ENCODE peak calls at places on chromosomes 13 and 19, in nine cellular contexts. N, M, C, Y, J, Z, D, O and Q are unnamed samples. For H3K4me1, the result is how much of the 10 kb centered on the place peaks cover.

GRCh38 chr19:49213791-49214190 is 56.2 kb downstream of the TRPM4 start:
- DNase-seq in C (no peak), O (no peak), M (peak), Y (no peak), Z (peak), N (no peak), J (no peak), D (no peak), Q (no peak)

GRCh38 chr13:47934371-47934770 is 66.7 kb downstream of the SUCLA2 start:
- DNase-seq in Z (no peak), M (no peak), O (no peak), D (no peak), N (no peak), J (no peak), C (no peak), Y (no peak), Q (no peak)

GRCh38 chr13:31846182-31846938 is 107.0 kb downstream of the RXFP2 start:
- DNase-seq in C (peak), J (peak), N (peak), D (peak), M (peak), Z (peak), O (peak), Y (peak), Q (peak)

GRCh38 chr19:42246143-42246868 is 3.9 kb upstream of the GSK3A start:
- DNase-seq in Z (peak), C (peak), M (peak), Y (peak), N (peak), J (peak), D (peak), O (no peak), Q (peak)

GRCh38 chr13:89748716-89749115 is 1598.8 kb upstream of the MIR17HG start:
- DNase-seq in O (no peak), N (no peak), D (no peak), Z (no peak), C (no peak), J (no peak), Y (no peak), M (no peak), Q (no peak)

GRCh38 chr13:85586422-85586831 is 212.8 kb downstream of the SLITRK6 start:
- DNase-seq in Y (no peak), N (no peak), D (no peak), J (no peak), O (no peak), Z (peak), C (peak), M (no peak), Q (no peak)

GRCh38 chr19:49201042-49201441 is 43.5 kb downstream of the TRPM4 start:
- DNase-seq in Y (no peak), O (no peak), N (no peak), Z (no peak), C (no peak), D (no peak), J (no peak), M (no peak), Q (no peak)

GRCh38 chr13:113387396-113387795 is 23.5 kb upstream of the GRTP1 start:
- DNase-seq in Z (no peak), O (no peak), M (no peak), Y (no peak), J (no peak), D (no peak), N (no peak), C (no peak), Q (no peak)

GRCh38 chr13:40146586-40147240 is 491.3 kb downstream of the COG6 start:
- DNase-seq in C (peak), N (no peak), M (no peak), O (no peak), J (no peak), D (no peak), Z (no peak), Y (no peak), Q (no peak)

GRCh38 chr19:11164879-11165406 is 9.4 kb upstream of the SPC24 start:
- DNase-seq in M (no peak), J (no peak), N (peak), C (no peak), Z (no peak), O (peak), D (peak), Y (peak), Q (peak)

GRCh38 chr19:54707932-54708331 is 16.3 kb upstream of the KIR3DL3 start:
- DNase-seq in J (no peak), D (no peak), N (no peak), O (no peak), Y (no peak), Z (no peak), M (no peak), C (no peak), Q (no peak)

GRCh38 chr13:27404680-27405079 is 19.7 kb upstream of the GTF3A start:
- DNase-seq in J (peak), C (no peak), Z (no peak), O (peak), D (no peak), M (no peak), Y (no peak), N (no peak), Q (no peak)

GRCh38 chr13:38763446-38764381 is 76.8 kb downstream of the FREM2 start:
- DNase-seq in Z (peak), N (peak), C (peak), D (no peak), Y (no peak), M (peak), J (peak), O (no peak), Q (no peak)

GRCh38 chr19:28118235-28118634 is 1094.7 kb downstream of the UQCRFS1 start:
- DNase-seq in N (no peak), C (no peak), J (no peak), Y (no peak), O (no peak), D (no peak), Z (no peak), M (no peak), Q (no peak)

GRCh38 chr13:88294368-88294767 is 623.2 kb downstream of the SLITRK5 start:
- DNase-seq in D (no peak), Y (no peak), J (no peak), C (no peak), O (no peak), N (no peak), Z (no peak), M (no peak), Q (no peak)

GRCh38 chr13:113158946-113159345 is 498 bp downstream of the PROZ start:
- DNase-seq in Z (no peak), Y (no peak), D (no peak), J (no peak), N (no peak), M (peak), C (no peak), O (no peak), Q (no peak)

GRCh38 chr19:4744451-4745170 is 21.0 kb upstream of the DPP9 start:
- DNase-seq in D (no peak), Y (peak), M (no peak), N (peak), O (no peak), J (no peak), C (peak), Z (peak), Q (peak)

GRCh38 chr13:103156346-103156998 is 90.3 kb upstream of the SLC10A2 start:
- DNase-seq in C (no peak), J (no peak), Y (no peak), O (no peak), N (no peak), Z (no peak), M (no peak), D (no peak), Q (no peak)

GRCh38 chr13:100542546-100543156 is 45.9 kb downstream of the GGACT start:
- DNase-seq in C (peak), M (peak), O (no peak), J (no peak), D (no peak), Y (no peak), N (peak), Z (peak), Q (no peak)

GRCh38 chr13:101915755-101916107 is 463.3 kb downstream of the ITGBL1 start:
- DNase-seq in D (no peak), Z (no peak), N (no peak), M (no peak), Y (no peak), J (no peak), C (no peak), O (no peak), Q (no peak)

GRCh38 chr13:60759499-60759898 is 362.5 kb downstream of the TDRD3 start:
- DNase-seq in Y (no peak), M (no peak), J (peak), O (no peak), D (no peak), N (no peak), C (no peak), Z (peak), Q (no peak)

DNA sequence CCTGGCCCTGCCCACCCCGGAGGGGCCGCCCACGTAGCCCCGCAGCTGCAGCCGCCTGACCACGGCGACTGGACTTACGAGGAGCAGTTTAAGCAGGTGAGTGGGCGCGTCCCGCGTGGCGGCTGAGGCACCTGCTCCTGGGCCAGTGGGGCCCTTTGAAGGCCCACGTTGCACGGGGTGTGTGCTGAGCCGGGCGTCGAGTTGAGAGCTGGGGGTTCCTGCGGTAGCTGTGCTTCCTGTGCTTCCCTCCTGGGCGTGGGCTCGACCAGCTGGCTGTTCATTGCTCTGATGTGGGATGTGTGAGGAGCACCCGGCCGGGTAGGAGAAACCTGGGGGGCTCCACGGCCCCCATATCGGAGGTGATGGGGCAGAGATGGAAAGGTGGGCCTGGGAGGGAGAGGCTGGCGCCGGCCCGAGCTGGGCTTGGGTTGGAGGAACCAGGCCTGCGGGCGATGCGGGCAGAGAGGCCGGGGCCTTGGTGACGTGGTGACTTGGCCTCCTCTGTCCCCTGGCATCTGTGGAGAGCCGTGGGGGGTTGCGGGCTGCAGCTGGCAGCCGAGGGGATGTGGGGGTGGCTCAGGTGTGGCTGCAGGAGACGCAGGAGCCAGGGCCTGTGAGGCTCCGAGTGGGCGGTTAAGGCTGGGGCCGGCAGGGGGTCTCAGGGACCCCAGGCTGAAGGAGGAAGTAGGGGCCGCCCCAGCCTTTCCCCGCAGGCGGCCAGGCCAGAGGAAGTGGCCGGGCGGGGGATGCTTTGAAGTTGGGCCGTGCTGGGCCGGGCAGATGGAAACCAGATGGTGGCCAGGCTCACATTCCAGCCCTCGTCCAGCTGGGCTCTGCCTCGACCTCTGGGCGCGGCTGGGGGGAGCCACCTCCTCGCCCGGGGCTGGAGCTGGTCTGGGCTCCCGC is 7.1 kb downstream of the ARID3A start:
- DNase-seq in J (no peak), C (peak), N (peak), O (no peak), Z (no peak), M (peak), Y (peak), D (peak), Q (peak)
- H3K4me1 ChIP-seq in J (under half), C (under half), N (under half), O (under half), Z (under half), M (under half), Y (half or more), D (under half), Q (under half)

GRCh38 chr19:18304194-18304495 is 18.7 kb downstream of the LSM4 start:
- DNase-seq in O (peak), J (no peak), Y (no peak), M (no peak), D (peak), C (no peak), Z (no peak), N (peak), Q (peak)
- H3K4me1 ChIP-seq in O (under half), J (under half), Y (half or more), M (under half), D (half or more), C (under half), Z (under half), N (under half), Q (under half)

GRCh38 chr19:6233827-6234511 is 45.8 kb downstream of the MLLT1 start:
- DNase-seq in M (no peak), O (peak), N (no peak), Z (no peak), D (peak), J (no peak), C (no peak), Y (no peak), Q (peak)
- H3K4me1 ChIP-seq in M (under half), O (under half), N (under half), Z (under half), D (half or more), J (half or more), C (half or more), Y (half or more), Q (half or more)

GRCh38 chr19:39409207-39409885 is 2.7 kb downstream of the ZFP36 start:
- DNase-seq in J (peak), O (peak), M (peak), D (peak), Y (peak), N (peak), Z (peak), C (peak), Q (peak)
- H3K4me1 ChIP-seq in J (half or more), O (under half), M (under half), D (half or more), Y (under half), N (under half), Z (under half), C (under half), Q (half or more)

GRCh38 chr19:3667037-3667638 is 33.1 kb downstream of the PIP5K1C start:
- DNase-seq in Y (no peak), O (no peak), C (no peak), M (no peak), N (no peak), D (no peak), Z (no peak), J (no peak), Q (no peak)
- H3K4me1 ChIP-seq in Y (half or more), O (under half), C (under half), M (under half), N (under half), D (half or more), Z (under half), J (under half), Q (under half)

GRCh38 chr19:52516191-52516590 is 11.3 kb upstream of the ZNF808 start:
- DNase-seq in Z (no peak), O (no peak), D (no peak), Y (no peak), N (no peak), J (no peak), C (no peak), M (no peak), Q (no peak)
- H3K4me1 ChIP-seq in Z (under half), O (under half), D (under half), Y (under half), N (under half), J (under half), C (under half), M (under half), Q (under half)

GRCh38 chr13:82292334-82292733 is 1589.9 kb downstream of the SLITRK1 start:
- DNase-seq in M (no peak), N (no peak), Y (no peak), J (no peak), D (no peak), C (no peak), Z (peak), O (no peak), Q (no peak)
- H3K4me1 ChIP-seq in M (under half), N (under half), Y (under half), J (under half), D (under half), C (under half), Z (under half), O (under half), Q (under half)

GRCh38 chr19:6220385-6221191 is 59.2 kb downstream of the MLLT1 start:
- DNase-seq in M (no peak), O (peak), Y (peak), C (no peak), N (peak), Z (no peak), J (no peak), D (peak), Q (peak)
- H3K4me1 ChIP-seq in M (under half), O (under half), Y (half or more), C (under half), N (under half), Z (under half), J (under half), D (half or more), Q (half or more)